ENCODE peak calls at places on chromosome 14, in eight cellular contexts. N is A549; O is CD8-positive, alpha-beta T cell; E is mammary epithelial cell; V is RWPE1; C is IMR-90; K is endothelial cell of umbilical vein; M is lower leg skin. A is an unnamed sample.

GRCh38 chr14:61409782-61410181 is 88.4 kb downstream of the PRKCH start:
- DNase-seq in N (no peak), O (no peak), E (no peak), V (no peak), C (no peak), K (no peak), M (no peak), A (no peak)

GRCh38 chr14:58717211-58717610 is 79.4 kb downstream of the DACT1 start:
- DNase-seq in N (no peak), O (no peak), E (no peak), V (no peak), C (peak; percentile 40), K (no peak), M (no peak), A (no peak)

GRCh38 chr14:38129705-38130104 is 78.0 kb upstream of the SSTR1 start:
- DNase-seq in N (no peak), O (no peak), E (no peak), V (no peak), C (no peak), K (no peak), M (no peak), A (no peak)

GRCh38 chr14:105099778-105100177 is 34.5 kb upstream of the GPR132 start:
- DNase-seq in N (no peak), O (no peak), E (no peak), V (no peak), C (no peak), K (no peak), M (no peak), A (no peak)

GRCh38 chr14:36580856-36581831 is 1.3 kb downstream of the NKX2-8 start:
- DNase-seq in N (peak; percentile 66), O (no peak), E (peak; percentile 80), V (peak; percentile 57), C (peak; percentile 16), K (peak; percentile 22), M (no peak), A (peak; percentile 65)

GRCh38 chr14:104723651-104724406 is at the start of gene ADSS1:
- DNase-seq in N (peak; percentile 74), O (peak; percentile 36), E (peak; percentile 35), V (peak; percentile 67), C (no peak), K (peak; percentile 46), M (no peak), A (peak; percentile 52)

GRCh38 chr14:76053576-76054369 is 68.2 kb downstream of the IFT43 start:
- DNase-seq in N (no peak), O (no peak), E (no peak), V (no peak), C (no peak), K (no peak), M (no peak), A (no peak)

GRCh38 chr14:103830511-103831270 is 16.7 kb downstream of the PPP1R13B start:
- DNase-seq in N (no peak), O (no peak), E (no peak), V (no peak), C (no peak), K (no peak), M (no peak), A (no peak)

GRCh38 chr14:105437723-105438500 is 18.3 kb downstream of the MTA1 start:
- DNase-seq in N (no peak), O (no peak), E (no peak), V (no peak), C (no peak), K (no peak), M (no peak), A (no peak)

GRCh38 chr14:93993382-93993781 is 3.7 kb upstream of the CCDC197 start:
- DNase-seq in N (no peak), O (no peak), E (no peak), V (no peak), C (no peak), K (no peak), M (no peak), A (no peak)

GRCh38 chr14:20454359-20454644 is 310 bp downstream of the OSGEP start:
- DNase-seq in N (peak; percentile 93), O (peak; percentile 68), E (no peak), V (peak; percentile 67), C (peak; percentile 82), K (peak; percentile 93), M (no peak), A (no peak)

GRCh38 chr14:38098074-38098846 is 109.4 kb upstream of the SSTR1 start:
- DNase-seq in N (no peak), O (no peak), E (no peak), V (peak; percentile 2), C (peak; percentile 95), K (no peak), M (no peak), A (peak; percentile 43)

GRCh38 chr14:105119410-105120025 is 49.1 kb downstream of the JAG2 start:
- DNase-seq in N (no peak), O (no peak), E (no peak), V (no peak), C (no peak), K (no peak), M (peak; percentile 77), A (no peak)

GRCh38 chr14:76516884-76517283 is 140.9 kb downstream of the ESRRB start:
- DNase-seq in N (no peak), O (no peak), E (peak; percentile 90), V (peak; percentile 76), C (no peak), K (no peak), M (no peak), A (peak; percentile 55)

GRCh38 chr14:68979722-68980552 is 835 bp upstream of the ACTN1 start:
- DNase-seq in N (peak; percentile 36), O (no peak), E (peak; percentile 68), V (peak; percentile 84), C (peak; percentile 63), K (peak; percentile 39), M (peak; percentile 89), A (peak; percentile 59)

GRCh38 chr14:56004807-56005579 is 113.2 kb upstream of the PELI2 start:
- DNase-seq in N (peak; percentile 69), O (peak; percentile 3), E (no peak), V (no peak), C (peak; percentile 77), K (peak; percentile 8), M (peak; percentile 85), A (no peak)

GRCh38 chr14:99675381-99675835 is 8.7 kb upstream of the CYP46A1 start:
- DNase-seq in N (no peak), O (no peak), E (no peak), V (no peak), C (no peak), K (no peak), M (no peak), A (no peak)

GRCh38 chr14:70585221-70585620 is 15.2 kb downstream of the MED6 start:
- DNase-seq in N (peak; percentile 21), O (no peak), E (peak; percentile 21), V (no peak), C (peak; percentile 7), K (no peak), M (no peak), A (no peak)

GRCh38 chr14:21311614-21312013 is 31.7 kb downstream of the RPGRIP1 start:
- DNase-seq in N (no peak), O (no peak), E (no peak), V (no peak), C (no peak), K (no peak), M (no peak), A (no peak)

GRCh38 chr14:99035712-99036593 is 236.0 kb downstream of the BCL11B start:
- DNase-seq in N (peak; percentile 79), O (no peak), E (peak; percentile 96), V (peak; percentile 97), C (peak; percentile 43), K (no peak), M (peak; percentile 97), A (peak; percentile 96)

GRCh38 chr14:68688872-68689371 is 103.9 kb downstream of the ZFP36L1 start:
- DNase-seq in N (peak; percentile 58), O (no peak), E (no peak), V (no peak), C (peak; percentile 76), K (no peak), M (peak; percentile 64), A (no peak)

GRCh38 chr14:71415404-71415690 is 508.1 kb downstream of the PCNX1 start:
- DNase-seq in N (no peak), O (no peak), E (no peak), V (no peak), C (peak; percentile 79), K (no peak), M (no peak), A (peak; percentile 47)

DNA sequence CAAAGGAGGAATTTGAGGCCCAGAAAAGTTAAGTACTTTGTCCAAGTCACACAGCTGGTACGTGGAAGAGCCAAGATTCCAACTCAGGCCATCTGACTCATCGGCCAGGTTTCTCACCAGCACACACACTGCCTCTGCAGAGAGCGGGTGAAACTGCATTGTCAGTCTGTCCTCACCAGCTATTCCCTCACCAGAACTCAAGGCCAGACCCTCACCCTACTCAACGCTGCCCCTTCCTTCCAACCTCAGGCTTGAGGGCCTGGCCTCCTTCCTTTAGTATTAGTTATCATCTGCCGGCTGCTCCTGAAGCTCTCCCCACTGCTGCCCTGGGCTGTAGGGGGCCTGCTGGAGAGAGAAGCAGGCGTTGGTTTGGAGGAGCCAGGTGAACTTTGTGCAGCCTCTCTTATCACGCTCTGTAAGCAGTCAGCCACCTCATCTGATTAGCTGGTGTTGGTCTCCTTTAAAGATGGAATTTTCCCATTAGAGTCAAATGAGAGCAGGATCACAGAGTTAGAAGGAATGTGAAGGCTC is 16.6 kb upstream of the PLEK2 start:
- DNase-seq in N (peak; percentile 54), O (no peak), E (peak; percentile 59), V (no peak), C (peak; percentile 75), K (no peak), M (no peak), A (peak; percentile 66)
- TF ChIP-seq CTCF in N (no peak), O (no peak), E (peak; percentile 4), V (no peak), C (no peak), K (no peak), M (no peak), A (no peak)

GRCh38 chr14:23006544-23007419 is 3.2 kb downstream of the C14orf93 start:
- DNase-seq in N (peak; percentile 99), O (peak; percentile 95), E (peak; percentile 97), V (peak; percentile 100), C (peak; percentile 97), K (peak; percentile 99), M (peak; percentile 99), A (peak; percentile 98)
- TF ChIP-seq CTCF in N (peak; percentile 35), O (no peak), E (peak; percentile 22), V (peak; percentile 39), C (peak; percentile 32), K (peak; percentile 34), M (peak; percentile 33), A (peak; percentile 15)

GRCh38 chr14:91169951-91170350 is 56.1 kb downstream of the DGLUCY start:
- DNase-seq in N (no peak), O (no peak), E (no peak), V (no peak), C (no peak), K (no peak), M (no peak), A (no peak)
- TF ChIP-seq CTCF in N (no peak), O (no peak), E (no peak), V (no peak), C (no peak), K (no peak), M (no peak), A (no peak)

DNA sequence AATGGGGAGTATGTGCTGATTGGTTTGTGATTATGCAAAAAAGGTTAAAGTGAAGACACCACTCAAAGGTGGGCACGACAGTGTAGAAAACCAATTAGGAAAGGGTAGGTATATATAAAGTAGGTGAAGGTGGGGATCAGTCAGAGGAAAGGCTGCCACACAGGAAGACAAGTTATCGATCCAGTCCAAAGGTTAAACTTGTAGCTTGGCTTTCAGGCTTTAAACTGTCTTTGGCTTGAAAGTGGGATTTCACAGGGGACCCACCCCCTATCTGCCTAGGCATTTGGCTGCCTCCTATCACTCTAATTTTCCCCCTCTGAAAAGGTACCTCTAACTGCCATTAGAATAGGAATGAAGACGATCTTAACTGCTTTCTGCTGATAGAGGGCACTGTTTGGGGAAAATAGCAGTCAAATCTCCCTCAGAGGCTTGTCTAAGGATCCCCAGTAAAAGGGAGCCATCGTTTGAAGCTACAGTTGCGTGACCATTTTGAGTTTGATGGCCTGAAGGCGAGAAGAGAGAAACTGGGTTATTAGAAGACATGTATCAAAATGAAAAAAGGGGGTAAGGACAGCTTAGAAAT is 250.2 kb downstream of the GPHN start:
- DNase-seq in N (no peak), O (no peak), E (no peak), V (no peak), C (no peak), K (no peak), M (no peak), A (no peak)
- TF ChIP-seq CTCF in N (no peak), O (no peak), E (no peak), V (no peak), C (no peak), K (no peak), M (no peak), A (no peak)

A was measured in MCF 10A.